ENCODE peak calls at places on chromosomes 16 and 17, in four cellular contexts. T, C, Q and F are unnamed samples.
A peak's percentile ranks its signal among the peaks of the same experiment; 100 is the strongest.

GRCh38 chr17:81523139-81524062 is 4.8 kb upstream of the FSCN2 start:
- DNase-seq in C (no peak), Q (peak; percentile 89), T (no peak), F (peak; percentile 32)

GRCh38 chr17:45261577-45262515 is at the start of gene SPATA32:
- DNase-seq in Q (peak; percentile 62), T (no peak), C (no peak), F (no peak)

GRCh38 chr17:55496094-55496881 is 15.0 kb downstream of the SMIM36 start:
- DNase-seq in T (peak; percentile 49), Q (peak; percentile 61), C (no peak), F (peak; percentile 48)

GRCh38 chr17:55332296-55333041 is 67.7 kb downstream of the HLF start:
- DNase-seq in T (no peak), C (no peak), Q (no peak), F (no peak)

GRCh38 chr16:28491080-28491969 is 549 bp downstream of the CLN3 start:
- DNase-seq in T (peak; percentile 3), C (no peak), Q (peak; percentile 45), F (peak; percentile 58)

GRCh38 chr17:12821376-12821940 is 32.2 kb downstream of the ARHGAP44 start:
- DNase-seq in T (no peak), C (no peak), Q (peak; percentile 25), F (peak; percentile 51)

GRCh38 chr17:53950207-53950857 is 127.6 kb downstream of the KIF2B start:
- DNase-seq in T (no peak), C (no peak), Q (no peak), F (no peak)

GRCh38 chr17:15741624-15742023 is 9.5 kb downstream of the TBC1D26 start:
- DNase-seq in C (no peak), Q (no peak), T (no peak), F (no peak)

GRCh38 chr17:44254696-44255095 is 13.2 kb downstream of the SLC4A1 start:
- DNase-seq in T (no peak), Q (no peak), C (no peak), F (no peak)

GRCh38 chr16:14462811-14463210 is 167.2 kb downstream of the PARN start:
- DNase-seq in C (no peak), T (peak; percentile 30), Q (peak; percentile 62), F (no peak)

GRCh38 chr17:3890082-3890892 is 2.6 kb downstream of the CAMKK1 start:
- DNase-seq in Q (peak; percentile 98), T (peak; percentile 85), C (no peak), F (peak; percentile 97)

GRCh38 chr16:80958284-80958683 is 48.4 kb downstream of the CMC2 start:
- DNase-seq in C (no peak), T (no peak), Q (no peak), F (no peak)

GRCh38 chr17:49596613-49597244 is 21.1 kb downstream of the NXPH3 start:
- DNase-seq in T (no peak), Q (no peak), C (no peak), F (no peak)

GRCh38 chr17:57164814-57165213 is 79.8 kb downstream of the AKAP1 start:
- DNase-seq in T (no peak), Q (no peak), C (no peak), F (no peak)

GRCh38 chr17:82021728-82022309 is 859 bp downstream of the CENPX start:
- DNase-seq in C (no peak), Q (peak; percentile 28), T (no peak), F (no peak)

GRCh38 chr16:15559176-15559575 is 83.8 kb downstream of the MARF1 start:
- DNase-seq in Q (no peak), C (no peak), T (no peak), F (no peak)

GRCh38 chr16:15973997-15974396 is 24.6 kb downstream of the ABCC1 start:
- DNase-seq in C (no peak), T (no peak), Q (no peak), F (no peak)

GRCh38 chr17:68868708-68869107 is 86.5 kb downstream of the ABCA8 start:
- DNase-seq in T (peak; percentile 14), Q (no peak), C (no peak), F (peak; percentile 33)

GRCh38 chr16:4323845-4324478 is 8.1 kb downstream of the GLIS2 start:
- DNase-seq in T (no peak), Q (peak; percentile 70), C (no peak), F (peak; percentile 68)

GRCh38 chr17:27345141-27345904 is 51.4 kb downstream of the WSB1 start:
- DNase-seq in C (no peak), T (peak; percentile 84), Q (no peak), F (no peak)

GRCh38 chr16:83715217-83715920 is 92.4 kb upstream of the HSBP1 start:
- DNase-seq in C (no peak), T (no peak), Q (no peak), F (no peak)

GRCh38 chr17:77327566-77328463 is 187.0 kb downstream of the SEC14L1 start:
- DNase-seq in T (no peak), C (no peak), Q (no peak), F (no peak)

GRCh38 chr16:27220527-27220926 is 17.2 kb downstream of the KDM8 start:
- DNase-seq in Q (no peak), C (no peak), T (no peak), F (no peak)

GRCh38 chr17:77527394-77527793 is 386.6 kb downstream of the SEC14L1 start:
- DNase-seq in T (no peak), Q (no peak), C (no peak), F (no peak)

GRCh38 chr16:31428277-31428597 is at the start of gene COX6A2:
- DNase-seq in Q (no peak), C (no peak), T (no peak), F (no peak)
- H3K4me3 ChIP-seq in Q (peak within 1 kb of the TSS; percentile 64), C (no peak within 1 kb of the TSS), T (no peak within 1 kb of the TSS), F (peak within 1 kb of the TSS; percentile 66)

GRCh38 chr16:52547834-52548215 is 882 bp upstream of the TOX3 start:
- DNase-seq in Q (no peak), T (no peak), C (no peak), F (no peak)
- H3K9ac ChIP-seq in Q (no peak overlapping the region), T (no peak overlapping the region), C (no peak overlapping the region), F (no peak overlapping the region)

GRCh38 chr16:84985079-84986065 is 26.0 kb downstream of the ZDHHC7 start:
- DNase-seq in C (no peak), T (peak; percentile 89), Q (peak; percentile 84), F (peak; percentile 86)
- H3K36me3 ChIP-seq in C (peaks cover 28% of the 10 kb centered on the region), T (peaks cover 29% of the 10 kb centered on the region), Q (peaks cover 15% of the 10 kb centered on the region), F (peaks cover 65% of the 10 kb centered on the region)

GRCh38 chr17:9410285-9410684 is 165.3 kb downstream of the STX8 start:
- DNase-seq in C (no peak), Q (no peak), T (no peak), F (no peak)

GRCh38 chr17:9410737-9411136 is 164.9 kb downstream of the STX8 start:
- DNase-seq in T (no peak), C (no peak), Q (no peak), F (no peak)

GRCh38 chr17:9409026-9409425 is 166.6 kb downstream of the STX8 start:
- DNase-seq in Q (no peak), T (no peak), C (no peak), F (no peak)

GRCh38 chr17:9408381-9408780 is 167.2 kb downstream of the STX8 start:
- DNase-seq in T (peak; percentile 93), Q (peak; percentile 48), C (no peak), F (no peak)

DNA sequence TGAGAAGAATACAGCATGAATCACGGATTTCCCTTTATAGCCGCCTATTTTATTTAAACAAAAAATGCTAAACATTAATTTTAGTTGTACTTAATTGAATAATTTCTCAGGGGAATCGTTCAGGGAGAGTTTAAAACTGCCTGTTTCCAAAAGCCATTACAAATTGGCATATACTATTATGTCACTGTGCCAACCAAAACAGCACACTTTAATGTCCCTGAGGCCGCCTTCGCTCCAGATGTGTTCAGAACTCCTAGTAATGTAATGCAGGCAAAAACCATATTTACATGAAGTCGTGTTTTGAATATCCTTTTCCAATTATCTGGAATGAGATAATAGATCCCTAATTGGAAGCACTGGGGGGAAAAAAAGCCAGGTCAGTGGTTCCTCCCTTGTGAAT is 166.2 kb downstream of the STX8 start:
- DNase-seq in C (no peak), T (no peak), Q (peak; percentile 36), F (peak; percentile 45)
- H3K4me3 ChIP-seq in C (no peak overlapping the region), T (no peak overlapping the region), Q (no peak overlapping the region), F (peak overlapping the region; percentile 51)

GRCh38 chr17:17235212-17236174 is 1.5 kb downstream of the FLCN start:
- DNase-seq in Q (peak; percentile 76), C (no peak), T (peak; percentile 62), F (peak; percentile 24)
- H3K9ac ChIP-seq in Q (peak overlapping the region; percentile 99), C (peak overlapping the region; percentile 99), T (peak overlapping the region; percentile 100), F (peak overlapping the region; percentile 100)

GRCh38 chr17:1686086-1686485 is 1.4 kb upstream of the PRPF8 start:
- DNase-seq in Q (no peak), T (no peak), C (no peak), F (no peak)

GRCh38 chr17:1684307-1685189 is at the start of gene PRPF8:
- DNase-seq in C (peak; percentile 95), Q (peak; percentile 99), T (peak; percentile 89), F (peak; percentile 99)

DNA sequence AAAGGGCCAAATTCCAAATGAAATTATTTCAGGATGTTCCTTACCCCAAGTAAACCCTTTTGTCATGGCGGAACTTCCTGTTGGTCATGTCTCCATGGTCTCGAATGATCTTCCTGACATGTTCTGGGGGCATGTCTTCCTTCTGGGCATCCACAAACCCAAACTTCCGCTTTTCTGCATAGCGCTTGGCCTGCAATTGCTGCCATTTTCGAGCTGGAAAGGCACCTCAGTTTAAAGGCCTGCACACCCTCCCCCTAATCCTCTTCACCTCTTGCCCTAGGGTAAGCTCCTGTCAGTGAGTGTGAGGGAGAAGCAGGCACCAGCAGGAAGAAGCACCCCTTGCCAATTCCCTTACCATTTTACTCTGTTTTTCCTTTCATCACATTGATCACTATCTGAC is 1.2 kb downstream of the PRPF8 start:
- DNase-seq in Q (no peak), C (no peak), T (no peak), F (no peak)
- H3K36me3 ChIP-seq in Q (peaks cover 45% of the 10 kb centered on the region), C (peaks cover 36% of the 10 kb centered on the region), T (peaks cover 42% of the 10 kb centered on the region), F (peaks cover 51% of the 10 kb centered on the region)

GRCh38 chr17:40485851-40486512 is 15.4 kb downstream of the TNS4 start:
- DNase-seq in C (no peak), T (peak; percentile 99), Q (peak; percentile 98), F (peak; percentile 95)
- H3K4me3 ChIP-seq in C (no peak overlapping the region), T (peak overlapping the region; percentile 27), Q (peak overlapping the region; percentile 52), F (peak overlapping the region; percentile 50)

GRCh38 chr17:65817951-65818350 is 256.5 kb upstream of the AXIN2 start:
- DNase-seq in C (no peak), T (no peak), Q (no peak), F (no peak)
- H3K9ac ChIP-seq in C (no peak overlapping the region), T (no peak overlapping the region), Q (no peak overlapping the region), F (no peak overlapping the region)

GRCh38 chr17:75834279-75834920 is 9.8 kb downstream of the UNC13D start:
- DNase-seq in C (no peak), T (no peak), Q (no peak), F (no peak)
- H3K36me3 ChIP-seq in C (no peaks in the 10 kb centered on the region), T (no peaks in the 10 kb centered on the region), Q (no peaks in the 10 kb centered on the region), F (no peaks in the 10 kb centered on the region)

GRCh38 chr16:57810197-57811024 is 8.1 kb upstream of the KIFC3 start:
- DNase-seq in Q (peak; percentile 95), C (peak; percentile 73), T (peak; percentile 77), F (peak; percentile 56)
- H3K4me3 ChIP-seq in Q (peak overlapping the region; percentile 11), C (no peak overlapping the region), T (no peak overlapping the region), F (no peak overlapping the region)